ENCODE peak calls at places on chromosomes 12 and 14, in five cellular contexts. E is neuronal stem cell, K is A549, N is DMS53, P is NCI-H2029 treated with DMSO at 0.1 percent for 48 hours. R is an unnamed sample.
A peak's percentile ranks its signal among the peaks of the same experiment; 100 is the strongest.

GRCh38 chr12:15797818-15798217 is 8.6 kb upstream of the EPS8 start:
- DNase-seq in E (no peak), K (no peak), N (peak; percentile 42), P (no peak), R (no peak)

GRCh38 chr14:106790189-106791036 is 1264.0 kb downstream of the TMEM121 start:
- DNase-seq in E (no peak), K (peak; percentile 25), N (peak; percentile 90), P (peak; percentile 34), R (peak; percentile 5)

GRCh38 chr14:51219473-51220448 is 20.3 kb upstream of the TMX1 start:
- DNase-seq in E (no peak), K (peak; percentile 10), N (peak; percentile 56), P (peak; percentile 83), R (no peak)

GRCh38 chr12:121240484-121241202 is 30.7 kb downstream of the P2RX4 start:
- DNase-seq in E (no peak), K (no peak), N (peak; percentile 30), P (no peak), R (no peak)

GRCh38 chr14:58699656-58700055 is 61.9 kb downstream of the DACT1 start:
- DNase-seq in E (no peak), K (no peak), N (no peak), P (no peak), R (no peak)

GRCh38 chr12:96434107-96434506 is 33.9 kb upstream of the CDK17 start:
- DNase-seq in E (no peak), K (no peak), N (peak; percentile 11), P (no peak), R (no peak)

GRCh38 chr12:33628087-33628486 is 188.5 kb upstream of the SYT10 start:
- DNase-seq in E (no peak), K (no peak), N (no peak), P (no peak), R (no peak)

GRCh38 chr14:58298477-58298879 is at the start of gene ARID4A:
- DNase-seq in E (no peak), K (no peak), N (peak; percentile 73), P (no peak), R (no peak)

R was measured in HuH-7.